ENCODE peak calls at places on chromosomes 4 and X, in six cellular contexts. M, V, C, K, X and W are unnamed samples.

GRCh38 chr4:165537028-165537648 is 158.3 kb downstream of the CPE start:
- DNase-seq in M (peak; percentile 35), V (no peak), C (peak; percentile 32), K (no peak), X (peak; percentile 3), W (peak; percentile 5)

GRCh38 chr4:124705393-124705792 is 7.1 kb downstream of the ANKRD50 start:
- DNase-seq in M (no peak), V (no peak), C (no peak), K (no peak), X (no peak), W (no peak)

GRCh38 chrX:135697614-135698013 is 15.8 kb upstream of the CT45A1 start:
- DNase-seq in M (no peak), V (no peak), C (no peak), K (no peak), X (no peak), W (no peak)

GRCh38 chr4:154126276-154126675 is 337.4 kb upstream of the SFRP2 start:
- DNase-seq in M (no peak), V (no peak), C (no peak), K (no peak), X (no peak), W (no peak)

GRCh38 chr4:5338511-5338910 is 287.2 kb downstream of the STK32B start:
- DNase-seq in M (no peak), V (no peak), C (no peak), K (no peak), X (no peak), W (no peak)

GRCh38 chr4:102272318-102272717 is 73.0 kb downstream of the SLC39A8 start:
- DNase-seq in M (no peak), V (no peak), C (no peak), K (no peak), X (no peak), W (no peak)

GRCh38 chrX:13101439-13102139 is 57.2 kb upstream of the FAM9C start:
- DNase-seq in M (peak; percentile 73), V (no peak), C (no peak), K (no peak), X (no peak), W (no peak)

GRCh38 chr4:120921456-120922389 is 803 bp downstream of the PRDM5 start:
- DNase-seq in M (no peak), V (no peak), C (no peak), K (no peak), X (no peak), W (no peak)

GRCh38 chrX:72051589-72051988 is 80.1 kb downstream of the RTL5 start:
- DNase-seq in M (no peak), V (no peak), C (no peak), K (no peak), X (no peak), W (no peak)

GRCh38 chr4:54837576-54838140 is 179.9 kb downstream of the KIT start:
- DNase-seq in M (no peak), V (no peak), C (no peak), K (no peak), X (no peak), W (no peak)

GRCh38 chr4:152327606-152328453 is 208.1 kb downstream of the FBXW7 start:
- DNase-seq in M (no peak), V (no peak), C (no peak), K (no peak), X (no peak), W (no peak)

GRCh38 chrX:22163306-22163705 is 109.4 kb upstream of the CBLL2 start:
- DNase-seq in M (no peak), V (no peak), C (no peak), K (no peak), X (no peak), W (no peak)

GRCh38 chr4:16140520-16141249 is 56.9 kb upstream of the PROM1 start:
- DNase-seq in M (no peak), V (no peak), C (no peak), K (no peak), X (no peak), W (no peak)

GRCh38 chr4:8414377-8414776 is 26.1 kb downstream of the ACOX3 start:
- DNase-seq in M (no peak), V (no peak), C (no peak), K (no peak), X (no peak), W (no peak)

GRCh38 chr4:76265631-76266218 is 14.2 kb downstream of the FAM47E start:
- DNase-seq in M (no peak), V (no peak), C (no peak), K (no peak), X (no peak), W (no peak)

GRCh38 chrX:77918568-77918967 is 8.1 kb downstream of the ATP7A start:
- DNase-seq in M (no peak), V (no peak), C (no peak), K (no peak), X (no peak), W (no peak)

GRCh38 chrX:11341274-11342256 is 48.4 kb downstream of the AMELX start:
- DNase-seq in M (peak; percentile 59), V (peak; percentile 17), C (no peak), K (no peak), X (no peak), W (no peak)

GRCh38 chrX:23766650-23767551 is 16.1 kb upstream of the SAT1 start:
- DNase-seq in M (no peak), V (no peak), C (peak; percentile 41), K (no peak), X (no peak), W (no peak)

GRCh38 chrX:49269768-49270248 is at the start of gene PPP1R3F:
- DNase-seq in M (no peak), V (no peak), C (no peak), K (no peak), X (no peak), W (no peak)

GRCh38 chr4:16264798-16265197 is 38.5 kb upstream of the TAPT1 start:
- DNase-seq in M (peak; percentile 34), V (peak; percentile 5), C (peak; percentile 49), K (no peak), X (no peak), W (no peak)

GRCh38 chr4:5773271-5773555 is 62.2 kb downstream of the EVC start:
- DNase-seq in M (no peak), V (no peak), C (no peak), K (no peak), X (no peak), W (no peak)

GRCh38 chr4:184282251-184282713 is 64.6 kb upstream of the ENPP6 start:
- DNase-seq in M (no peak), V (peak; percentile 80), C (no peak), K (no peak), X (no peak), W (no peak)

GRCh38 chr4:10336471-10336870 is 120.8 kb downstream of the ZNF518B start:
- DNase-seq in M (no peak), V (no peak), C (no peak), K (no peak), X (no peak), W (no peak)

GRCh38 chr4:109872950-109873656 is 25.2 kb downstream of the LRIT3 start:
- DNase-seq in M (no peak), V (no peak), C (no peak), K (no peak), X (no peak), W (no peak)

GRCh38 chrX:122115604-122116003 is 1068.2 kb downstream of the GLUD2 start:
- DNase-seq in M (no peak), V (no peak), C (no peak), K (no peak), X (no peak), W (no peak)

GRCh38 chrX:122113376-122113775 is 1066.0 kb downstream of the GLUD2 start:
- DNase-seq in M (no peak), V (no peak), C (no peak), K (no peak), X (no peak), W (no peak)

GRCh38 chrX:122113896-122114295 is 1066.5 kb downstream of the GLUD2 start:
- DNase-seq in M (no peak), V (no peak), C (no peak), K (no peak), X (no peak), W (no peak)

GRCh38 chrX:122119361-122119760 is 1064.7 kb upstream of the GRIA3 start:
- DNase-seq in M (no peak), V (no peak), C (no peak), K (no peak), X (no peak), W (no peak)
- TF ChIP-seq POLR2AphosphoS5 in M (no peak), V (no peak), C (no peak), K (no peak), X (no peak), W (no peak)

GRCh38 chrX:43560247-43560946 is 95.7 kb upstream of the MAOA start:
- DNase-seq in M (no peak), V (no peak), C (no peak), K (no peak), X (no peak), W (no peak)

GRCh38 chrX:43562372-43562771 is 93.7 kb upstream of the MAOA start:
- DNase-seq in M (no peak), V (no peak), C (no peak), K (no peak), X (no peak), W (no peak)

GRCh38 chrX:43556207-43556606 is 99.9 kb upstream of the MAOA start:
- DNase-seq in M (no peak), V (no peak), C (no peak), K (no peak), X (no peak), W (no peak)

GRCh38 chrX:43559643-43560042 is 96.5 kb upstream of the MAOA start:
- DNase-seq in M (peak; percentile 11), V (no peak), C (peak; percentile 39), K (no peak), X (peak; percentile 27), W (no peak)

GRCh38 chrX:43557792-43558191 is 98.3 kb upstream of the MAOA start:
- DNase-seq in M (peak; percentile 47), V (peak; percentile 23), C (peak; percentile 39), K (no peak), X (no peak), W (peak; percentile 5)
- TF ChIP-seq TAF1 in M (no peak), V (no peak), C (no peak), K (no peak), X (no peak), W (no peak)

DNA sequence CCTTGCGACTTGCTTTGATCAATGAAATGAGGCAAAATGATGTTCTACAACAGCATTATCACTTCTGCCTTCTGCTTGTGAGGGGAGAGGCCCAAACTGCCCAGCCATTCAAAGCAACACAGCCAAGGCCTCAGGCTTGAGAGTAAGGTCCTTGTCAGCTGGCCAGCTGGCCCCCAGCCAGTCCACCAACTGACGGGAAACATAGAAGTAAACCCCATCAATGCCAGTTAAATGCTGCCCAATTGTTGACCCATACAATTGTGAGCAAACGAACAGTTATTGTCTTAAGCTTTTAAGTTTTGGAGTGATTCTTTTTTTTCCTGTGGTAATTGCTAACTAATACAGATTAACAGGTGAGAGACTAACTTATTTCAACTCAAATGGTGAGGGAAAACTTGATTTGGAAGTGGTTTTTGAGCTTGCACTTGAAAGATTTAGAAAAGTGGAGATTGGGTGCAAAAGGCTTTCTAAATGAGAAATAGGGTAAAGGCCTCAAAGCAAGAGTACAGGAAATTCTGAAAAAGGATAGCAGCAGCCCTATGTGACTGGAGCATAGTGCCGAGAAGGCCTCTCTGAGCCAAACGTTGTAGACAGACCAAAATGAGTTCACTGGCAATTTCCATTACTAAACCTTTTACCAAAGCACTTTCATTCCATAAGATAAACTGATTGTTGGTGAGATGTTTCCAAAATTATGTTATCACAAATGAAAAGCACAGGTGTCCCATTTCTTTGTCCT is 66.9 kb downstream of the ARHGEF38 start:
- DNase-seq in M (no peak), V (no peak), C (peak; percentile 30), K (no peak), X (no peak), W (no peak)
- TF ChIP-seq POLR2AphosphoS5 in M (no peak), V (no peak), C (no peak), K (no peak), X (no peak), W (no peak)

GRCh38 chr4:3371581-3372001 is 70.2 kb upstream of the HGFAC start:
- DNase-seq in M (no peak), V (no peak), C (peak; percentile 38), K (no peak), X (no peak), W (no peak)
- TF ChIP-seq TAF1 in M (no peak), V (no peak), C (no peak), K (no peak), X (no peak), W (no peak)